ENCODE peak calls at places on chromosomes 5 and 9, in nine cellular contexts. I is SK-N-SH, P is HCT116, E is keratinocyte, S is Karpas-422, X is MM.1S, J is IMR-90, M is neural progenitor cell, F is fibroblast of lung. V is an unnamed sample. For H3K36me3, the result is how much of the 10 kb centered on the place peaks cover.

GRCh38 chr5:141342773-141343172 is 856 bp upstream of the PCDHGA3 start:
- DNase-seq in E (no peak), J (no peak), F (no peak), M (no peak), I (no peak), X (no peak), S (no peak), P (no peak), V (no peak)

GRCh38 chr5:956941-957729 is 51.5 kb upstream of the NKD2 start:
- DNase-seq in S (no peak), F (peak), X (peak), J (peak), I (peak), E (no peak), P (no peak), M (peak), V (peak)

GRCh38 chr9:105415344-105415980 is 32.4 kb upstream of the FSD1L start:
- DNase-seq in M (peak), E (peak), I (peak), X (peak), F (peak), P (peak), S (peak), J (peak), V (peak)

GRCh38 chr9:34547960-34548603 is 25.3 kb upstream of the ENHO start:
- DNase-seq in M (peak), I (peak), E (no peak), X (peak), S (peak), F (peak), P (peak), J (peak), V (peak)

GRCh38 chr9:110623462-110624025 is 44.0 kb upstream of the SVEP1 start:
- DNase-seq in P (peak), F (peak), E (peak), I (peak), X (peak), J (peak), M (peak), S (peak), V (peak)

GRCh38 chr5:53084856-53085255 is 24.7 kb downstream of the MOCS2 start:
- DNase-seq in F (no peak), I (no peak), S (no peak), X (no peak), M (no peak), J (no peak), P (no peak), E (no peak), V (no peak)

GRCh38 chr5:178287791-178288105 is 55.1 kb upstream of the PHYKPL start:
- DNase-seq in X (no peak), E (no peak), I (no peak), J (no peak), S (no peak), P (no peak), F (no peak), M (no peak), V (no peak)

GRCh38 chr9:35756275-35756742 is 2.2 kb upstream of the MSMP start:
- DNase-seq in S (no peak), F (peak), J (no peak), P (peak), X (peak), M (peak), I (no peak), E (no peak), V (no peak)

GRCh38 chr9:16725066-16725465 is 145.4 kb downstream of the BNC2 start:
- DNase-seq in I (no peak), X (no peak), S (no peak), J (no peak), F (no peak), M (no peak), P (no peak), E (no peak), V (no peak)
- H3K9ac ChIP-seq in I (no peak), X (no peak), S (no peak), J (no peak), F (no peak), M (no peak), P (no peak), E (no peak), V (no peak)

GRCh38 chr5:180209137-180209581 is at the start of gene RASGEF1C:
- DNase-seq in S (no peak), X (no peak), I (peak), E (no peak), M (peak), P (peak), J (peak), F (peak), V (peak)
- H3K4me2 ChIP-seq in S (no peak), X (no peak), I (peak), E (peak), M (peak), P (peak), J (peak), F (no peak), V (peak)

GRCh38 chr9:133105461-133105770 is 15.6 kb downstream of the RALGDS start:
- DNase-seq in I (no peak), X (no peak), M (no peak), S (no peak), J (no peak), P (no peak), F (no peak), E (no peak), V (no peak)
- H3K36me3 ChIP-seq in I (under half), X (under half), M (under half), S (under half), J (half or more), P (half or more), F (under half), E (under half), V (under half)

DNA sequence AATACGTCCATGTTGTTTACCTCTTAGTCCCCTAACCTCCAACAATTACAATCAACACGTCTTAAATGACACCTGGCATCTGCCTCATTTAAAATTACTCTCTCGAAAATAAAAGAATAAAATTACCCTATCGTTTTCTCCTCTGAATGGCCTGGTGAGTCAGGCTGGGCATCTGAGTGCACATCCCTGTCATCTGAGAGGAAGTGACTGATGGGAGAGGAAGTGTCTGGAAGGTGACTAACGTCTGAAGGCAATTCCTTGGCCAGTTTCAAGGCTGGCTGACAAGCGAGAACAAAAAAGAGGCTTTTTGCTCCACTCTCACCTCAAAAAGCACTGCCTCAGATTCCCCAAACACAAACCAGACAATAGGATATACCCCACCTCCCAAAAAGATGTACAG is 57.7 kb downstream of the MAPKAP1 start:
- DNase-seq in J (peak), M (no peak), E (no peak), S (no peak), I (no peak), P (peak), X (no peak), F (peak), V (peak)
- H3K9ac ChIP-seq in J (no peak), M (no peak), E (peak), S (no peak), I (peak), P (peak), X (no peak), F (no peak), V (peak)

GRCh38 chr5:132259061-132259851 is 1.8 kb downstream of the PDLIM4 start:
- DNase-seq in I (peak), M (peak), E (no peak), J (peak), F (peak), X (no peak), P (no peak), S (no peak), V (peak)

GRCh38 chr5:132261881-132262845 is 4.7 kb downstream of the PDLIM4 start:
- DNase-seq in E (no peak), F (no peak), M (no peak), I (no peak), X (no peak), J (no peak), S (no peak), P (no peak), V (no peak)

GRCh38 chr5:132258102-132259060 is 885 bp downstream of the PDLIM4 start:
- DNase-seq in F (peak), P (no peak), J (peak), M (no peak), S (no peak), I (peak), E (no peak), X (no peak), V (peak)

GRCh38 chr5:132260714-132261615 is 3.5 kb downstream of the PDLIM4 start:
- DNase-seq in X (no peak), P (peak), M (no peak), E (no peak), J (peak), I (no peak), S (no peak), F (peak), V (peak)

DNA sequence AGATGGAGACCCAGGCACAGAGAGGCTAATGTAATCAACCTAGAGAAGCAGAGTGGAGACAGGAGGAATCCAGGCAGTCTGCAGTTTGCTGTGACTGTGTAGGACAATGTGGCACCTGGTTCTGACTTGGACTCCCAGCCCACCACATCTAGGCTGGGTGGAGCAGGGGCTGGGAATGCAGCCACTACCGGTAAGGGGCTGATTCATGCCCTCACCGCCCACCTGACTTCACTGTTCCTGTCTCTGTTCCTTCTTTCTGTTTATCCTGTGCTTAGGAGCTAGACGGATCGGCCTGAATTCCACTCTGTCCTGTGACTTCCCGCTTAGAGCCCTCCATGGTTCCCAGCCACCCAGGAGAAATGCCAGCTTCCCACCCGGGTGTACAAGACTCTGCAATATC is 2.6 kb downstream of the PDLIM4 start:
- DNase-seq in P (no peak), S (no peak), I (peak), J (peak), E (no peak), F (peak), M (no peak), X (no peak), V (peak)
- H3K4me2 ChIP-seq in P (peak), S (no peak), I (peak), J (peak), E (peak), F (peak), M (no peak), X (no peak), V (peak)

GRCh38 chr9:134778841-134779411 is 101.7 kb upstream of the FCN2 start:
- DNase-seq in M (peak), F (peak), S (peak), I (peak), X (no peak), J (peak), P (peak), E (no peak), V (peak)

GRCh38 chr9:134778156-134778555 is 102.5 kb upstream of the FCN2 start:
- DNase-seq in M (no peak), J (peak), F (no peak), S (no peak), I (no peak), P (no peak), E (no peak), X (no peak), V (peak)

GRCh38 chr9:134775552-134775951 is 105.1 kb upstream of the FCN2 start:
- DNase-seq in I (no peak), M (no peak), F (peak), X (no peak), E (no peak), S (no peak), J (peak), P (no peak), V (peak)

GRCh38 chr9:134776080-134776796 is 104.4 kb upstream of the FCN2 start:
- DNase-seq in M (no peak), X (no peak), E (no peak), F (peak), S (no peak), I (no peak), J (peak), P (no peak), V (peak)

GRCh38 chr9:134777153-134777552 is 103.5 kb upstream of the FCN2 start:
- DNase-seq in J (no peak), E (no peak), F (no peak), X (no peak), M (no peak), P (no peak), S (no peak), I (no peak), V (no peak)
- H3K36me3 ChIP-seq in J (half or more), E (under half), F (half or more), X (under half), M (under half), P (under half), S (under half), I (half or more), V (under half)

V was measured in astrocyte.